ENCODE peak calls at places on chromosomes 12 and 14, in nine cellular contexts. One of them, this sample, is unnamed.

GRCh38 chr12:10405294-10405693 is 4.3 kb downstream of the KLRC4 start:
- DNase-seq in MCF 10A: no peak
- DNase-seq in activated CD4-positive, alpha-beta T cell treated with anti-CD3 and anti-CD28 coated beads, Interleukin-2, amount 10 ng/mL, durations not matched to agents 7 days and 5 days: no peak
- DNase-seq in DMS79 treated with DMSO at 0.1 percent for 48 hours: no peak
- DNase-seq in stimulated activated CD8-positive, alpha-beta memory T cell treated with anti-CD3 and anti-CD28 coated beads, Interleukin-2, amount 100 ng/mL, for 1 hour: no peak
- DNase-seq in osteoblast: no peak
- DNase-seq in right atrium auricular region: no peak
- DNase-seq in astrocyte of the spinal cord: no peak
- DNase-seq in mesothelial cell of epicardium: no peak
- DNase-seq in this sample: no peak

GRCh38 chr12:19771858-19772257 is 332.6 kb downstream of the AEBP2 start:
- DNase-seq in right atrium auricular region: no peak
- DNase-seq in activated CD4-positive, alpha-beta T cell treated with anti-CD3 and anti-CD28 coated beads, Interleukin-2, amount 10 ng/mL, durations not matched to agents 7 days and 5 days: no peak
- DNase-seq in osteoblast: peak; percentile 82
- DNase-seq in stimulated activated CD8-positive, alpha-beta memory T cell treated with anti-CD3 and anti-CD28 coated beads, Interleukin-2, amount 100 ng/mL, for 1 hour: no peak
- DNase-seq in astrocyte of the spinal cord: peak; percentile 92
- DNase-seq in MCF 10A: no peak
- DNase-seq in DMS79 treated with DMSO at 0.1 percent for 48 hours: no peak
- DNase-seq in mesothelial cell of epicardium: no peak
- DNase-seq in this sample: no peak

GRCh38 chr14:48430805-48431204 is 755.4 kb upstream of the MDGA2 start:
- DNase-seq in stimulated activated CD8-positive, alpha-beta memory T cell treated with anti-CD3 and anti-CD28 coated beads, Interleukin-2, amount 100 ng/mL, for 1 hour: no peak
- DNase-seq in right atrium auricular region: no peak
- DNase-seq in mesothelial cell of epicardium: no peak
- DNase-seq in MCF 10A: no peak
- DNase-seq in astrocyte of the spinal cord: no peak
- DNase-seq in activated CD4-positive, alpha-beta T cell treated with anti-CD3 and anti-CD28 coated beads, Interleukin-2, amount 10 ng/mL, durations not matched to agents 7 days and 5 days: no peak
- DNase-seq in osteoblast: no peak
- DNase-seq in DMS79 treated with DMSO at 0.1 percent for 48 hours: no peak
- DNase-seq in this sample: no peak

GRCh38 chr12:106315523-106315922 is 13.0 kb downstream of the TCP11L2 start:
- DNase-seq in stimulated activated CD8-positive, alpha-beta memory T cell treated with anti-CD3 and anti-CD28 coated beads, Interleukin-2, amount 100 ng/mL, for 1 hour: no peak
- DNase-seq in astrocyte of the spinal cord: no peak
- DNase-seq in MCF 10A: no peak
- DNase-seq in osteoblast: no peak
- DNase-seq in mesothelial cell of epicardium: no peak
- DNase-seq in right atrium auricular region: no peak
- DNase-seq in activated CD4-positive, alpha-beta T cell treated with anti-CD3 and anti-CD28 coated beads, Interleukin-2, amount 10 ng/mL, durations not matched to agents 7 days and 5 days: no peak
- DNase-seq in DMS79 treated with DMSO at 0.1 percent for 48 hours: no peak
- DNase-seq in this sample: no peak

GRCh38 chr12:90940872-90941499 is 14.0 kb downstream of the CCER1 start:
- DNase-seq in DMS79 treated with DMSO at 0.1 percent for 48 hours: no peak
- DNase-seq in right atrium auricular region: no peak
- DNase-seq in mesothelial cell of epicardium: no peak
- DNase-seq in osteoblast: no peak
- DNase-seq in MCF 10A: peak; percentile 68
- DNase-seq in activated CD4-positive, alpha-beta T cell treated with anti-CD3 and anti-CD28 coated beads, Interleukin-2, amount 10 ng/mL, durations not matched to agents 7 days and 5 days: no peak
- DNase-seq in stimulated activated CD8-positive, alpha-beta memory T cell treated with anti-CD3 and anti-CD28 coated beads, Interleukin-2, amount 100 ng/mL, for 1 hour: no peak
- DNase-seq in astrocyte of the spinal cord: peak; percentile 74
- DNase-seq in this sample: no peak

GRCh38 chr14:104362761-104363605 is 216.6 kb upstream of the C14orf180 start:
- DNase-seq in astrocyte of the spinal cord: no peak
- DNase-seq in osteoblast: no peak
- DNase-seq in activated CD4-positive, alpha-beta T cell treated with anti-CD3 and anti-CD28 coated beads, Interleukin-2, amount 10 ng/mL, durations not matched to agents 7 days and 5 days: no peak
- DNase-seq in MCF 10A: no peak
- DNase-seq in stimulated activated CD8-positive, alpha-beta memory T cell treated with anti-CD3 and anti-CD28 coated beads, Interleukin-2, amount 100 ng/mL, for 1 hour: no peak
- DNase-seq in mesothelial cell of epicardium: no peak
- DNase-seq in right atrium auricular region: no peak
- DNase-seq in DMS79 treated with DMSO at 0.1 percent for 48 hours: no peak
- DNase-seq in this sample: no peak

GRCh38 chr12:120474092-120474960 is 4.8 kb upstream of the SRSF9 start:
- DNase-seq in stimulated activated CD8-positive, alpha-beta memory T cell treated with anti-CD3 and anti-CD28 coated beads, Interleukin-2, amount 100 ng/mL, for 1 hour: no peak
- DNase-seq in right atrium auricular region: no peak
- DNase-seq in mesothelial cell of epicardium: peak; percentile 41
- DNase-seq in osteoblast: peak; percentile 93
- DNase-seq in DMS79 treated with DMSO at 0.1 percent for 48 hours: no peak
- DNase-seq in activated CD4-positive, alpha-beta T cell treated with anti-CD3 and anti-CD28 coated beads, Interleukin-2, amount 10 ng/mL, durations not matched to agents 7 days and 5 days: no peak
- DNase-seq in MCF 10A: peak; percentile 75
- DNase-seq in astrocyte of the spinal cord: peak; percentile 69
- DNase-seq in this sample: no peak

GRCh38 chr12:75294797-75295196 is 35.3 kb downstream of the CAPS2 start:
- DNase-seq in osteoblast: no peak
- DNase-seq in astrocyte of the spinal cord: no peak
- DNase-seq in DMS79 treated with DMSO at 0.1 percent for 48 hours: no peak
- DNase-seq in right atrium auricular region: no peak
- DNase-seq in MCF 10A: no peak
- DNase-seq in mesothelial cell of epicardium: no peak
- DNase-seq in stimulated activated CD8-positive, alpha-beta memory T cell treated with anti-CD3 and anti-CD28 coated beads, Interleukin-2, amount 100 ng/mL, for 1 hour: no peak
- DNase-seq in activated CD4-positive, alpha-beta T cell treated with anti-CD3 and anti-CD28 coated beads, Interleukin-2, amount 10 ng/mL, durations not matched to agents 7 days and 5 days: no peak
- DNase-seq in this sample: no peak

GRCh38 chr14:64149921-64150320 is 144.2 kb downstream of the ESR2 start:
- DNase-seq in stimulated activated CD8-positive, alpha-beta memory T cell treated with anti-CD3 and anti-CD28 coated beads, Interleukin-2, amount 100 ng/mL, for 1 hour: no peak
- DNase-seq in astrocyte of the spinal cord: no peak
- DNase-seq in osteoblast: no peak
- DNase-seq in right atrium auricular region: no peak
- DNase-seq in DMS79 treated with DMSO at 0.1 percent for 48 hours: no peak
- DNase-seq in MCF 10A: no peak
- DNase-seq in activated CD4-positive, alpha-beta T cell treated with anti-CD3 and anti-CD28 coated beads, Interleukin-2, amount 10 ng/mL, durations not matched to agents 7 days and 5 days: no peak
- DNase-seq in mesothelial cell of epicardium: no peak
- DNase-seq in this sample: no peak

GRCh38 chr14:55929136-55929535 is 189.1 kb upstream of the PELI2 start:
- DNase-seq in mesothelial cell of epicardium: no peak
- DNase-seq in DMS79 treated with DMSO at 0.1 percent for 48 hours: no peak
- DNase-seq in right atrium auricular region: no peak
- DNase-seq in stimulated activated CD8-positive, alpha-beta memory T cell treated with anti-CD3 and anti-CD28 coated beads, Interleukin-2, amount 100 ng/mL, for 1 hour: no peak
- DNase-seq in osteoblast: no peak
- DNase-seq in activated CD4-positive, alpha-beta T cell treated with anti-CD3 and anti-CD28 coated beads, Interleukin-2, amount 10 ng/mL, durations not matched to agents 7 days and 5 days: no peak
- DNase-seq in MCF 10A: no peak
- DNase-seq in astrocyte of the spinal cord: no peak
- DNase-seq in this sample: no peak

GRCh38 chr12:122389677-122390076 is 32.8 kb downstream of the CLIP1 start:
- DNase-seq in MCF 10A: no peak
- DNase-seq in stimulated activated CD8-positive, alpha-beta memory T cell treated with anti-CD3 and anti-CD28 coated beads, Interleukin-2, amount 100 ng/mL, for 1 hour: no peak
- DNase-seq in osteoblast: no peak
- DNase-seq in mesothelial cell of epicardium: no peak
- DNase-seq in activated CD4-positive, alpha-beta T cell treated with anti-CD3 and anti-CD28 coated beads, Interleukin-2, amount 10 ng/mL, durations not matched to agents 7 days and 5 days: no peak
- DNase-seq in DMS79 treated with DMSO at 0.1 percent for 48 hours: no peak
- DNase-seq in astrocyte of the spinal cord: no peak
- DNase-seq in right atrium auricular region: no peak
- DNase-seq in this sample: no peak

GRCh38 chr12:70852416-70853150 is 68.0 kb downstream of the PTPRR start:
- DNase-seq in right atrium auricular region: no peak
- DNase-seq in MCF 10A: no peak
- DNase-seq in osteoblast: no peak
- DNase-seq in astrocyte of the spinal cord: no peak
- DNase-seq in activated CD4-positive, alpha-beta T cell treated with anti-CD3 and anti-CD28 coated beads, Interleukin-2, amount 10 ng/mL, durations not matched to agents 7 days and 5 days: no peak
- DNase-seq in mesothelial cell of epicardium: no peak
- DNase-seq in stimulated activated CD8-positive, alpha-beta memory T cell treated with anti-CD3 and anti-CD28 coated beads, Interleukin-2, amount 100 ng/mL, for 1 hour: no peak
- DNase-seq in DMS79 treated with DMSO at 0.1 percent for 48 hours: no peak
- DNase-seq in this sample: no peak

GRCh38 chr14:53152909-53153701 is at the start of gene DDHD1:
- DNase-seq in DMS79 treated with DMSO at 0.1 percent for 48 hours: peak; percentile 81
- DNase-seq in MCF 10A: peak; percentile 65
- DNase-seq in mesothelial cell of epicardium: peak; percentile 77
- DNase-seq in stimulated activated CD8-positive, alpha-beta memory T cell treated with anti-CD3 and anti-CD28 coated beads, Interleukin-2, amount 100 ng/mL, for 1 hour: peak; percentile 76
- DNase-seq in osteoblast: peak; percentile 97
- DNase-seq in activated CD4-positive, alpha-beta T cell treated with anti-CD3 and anti-CD28 coated beads, Interleukin-2, amount 10 ng/mL, durations not matched to agents 7 days and 5 days: peak; percentile 79
- DNase-seq in astrocyte of the spinal cord: peak; percentile 59
- DNase-seq in right atrium auricular region: peak; percentile 65
- DNase-seq in this sample: peak; percentile 70

GRCh38 chr12:31224768-31225448 is 101.0 kb downstream of the SINHCAF start:
- DNase-seq in right atrium auricular region: no peak
- DNase-seq in MCF 10A: no peak
- DNase-seq in osteoblast: no peak
- DNase-seq in DMS79 treated with DMSO at 0.1 percent for 48 hours: no peak
- DNase-seq in mesothelial cell of epicardium: no peak
- DNase-seq in activated CD4-positive, alpha-beta T cell treated with anti-CD3 and anti-CD28 coated beads, Interleukin-2, amount 10 ng/mL, durations not matched to agents 7 days and 5 days: no peak
- DNase-seq in stimulated activated CD8-positive, alpha-beta memory T cell treated with anti-CD3 and anti-CD28 coated beads, Interleukin-2, amount 100 ng/mL, for 1 hour: no peak
- DNase-seq in astrocyte of the spinal cord: no peak
- DNase-seq in this sample: no peak

GRCh38 chr12:91140660-91141045 is 29.4 kb upstream of the LUM start:
- DNase-seq in stimulated activated CD8-positive, alpha-beta memory T cell treated with anti-CD3 and anti-CD28 coated beads, Interleukin-2, amount 100 ng/mL, for 1 hour: no peak
- DNase-seq in mesothelial cell of epicardium: no peak
- DNase-seq in right atrium auricular region: no peak
- DNase-seq in osteoblast: no peak
- DNase-seq in astrocyte of the spinal cord: no peak
- DNase-seq in DMS79 treated with DMSO at 0.1 percent for 48 hours: no peak
- DNase-seq in MCF 10A: peak; percentile 22
- DNase-seq in activated CD4-positive, alpha-beta T cell treated with anti-CD3 and anti-CD28 coated beads, Interleukin-2, amount 10 ng/mL, durations not matched to agents 7 days and 5 days: no peak
- DNase-seq in this sample: no peak

GRCh38 chr12:12209043-12209442 is 57.8 kb downstream of the LRP6 start:
- DNase-seq in stimulated activated CD8-positive, alpha-beta memory T cell treated with anti-CD3 and anti-CD28 coated beads, Interleukin-2, amount 100 ng/mL, for 1 hour: no peak
- DNase-seq in activated CD4-positive, alpha-beta T cell treated with anti-CD3 and anti-CD28 coated beads, Interleukin-2, amount 10 ng/mL, durations not matched to agents 7 days and 5 days: no peak
- DNase-seq in osteoblast: no peak
- DNase-seq in right atrium auricular region: no peak
- DNase-seq in astrocyte of the spinal cord: no peak
- DNase-seq in mesothelial cell of epicardium: no peak
- DNase-seq in MCF 10A: no peak
- DNase-seq in DMS79 treated with DMSO at 0.1 percent for 48 hours: no peak
- DNase-seq in this sample: no peak

GRCh38 chr12:93741741-93742085 is 64.5 kb downstream of the CRADD start:
- DNase-seq in mesothelial cell of epicardium: no peak
- DNase-seq in osteoblast: peak; percentile 73
- DNase-seq in stimulated activated CD8-positive, alpha-beta memory T cell treated with anti-CD3 and anti-CD28 coated beads, Interleukin-2, amount 100 ng/mL, for 1 hour: no peak
- DNase-seq in right atrium auricular region: no peak
- DNase-seq in astrocyte of the spinal cord: no peak
- DNase-seq in activated CD4-positive, alpha-beta T cell treated with anti-CD3 and anti-CD28 coated beads, Interleukin-2, amount 10 ng/mL, durations not matched to agents 7 days and 5 days: peak; percentile 12
- DNase-seq in MCF 10A: peak; percentile 61
- DNase-seq in DMS79 treated with DMSO at 0.1 percent for 48 hours: peak; percentile 82
- DNase-seq in this sample: no peak

GRCh38 chr12:70842136-70842535 is 78.4 kb downstream of the PTPRR start:
- DNase-seq in astrocyte of the spinal cord: no peak
- DNase-seq in DMS79 treated with DMSO at 0.1 percent for 48 hours: no peak
- DNase-seq in mesothelial cell of epicardium: no peak
- DNase-seq in MCF 10A: no peak
- DNase-seq in osteoblast: no peak
- DNase-seq in activated CD4-positive, alpha-beta T cell treated with anti-CD3 and anti-CD28 coated beads, Interleukin-2, amount 10 ng/mL, durations not matched to agents 7 days and 5 days: no peak
- DNase-seq in right atrium auricular region: no peak
- DNase-seq in stimulated activated CD8-positive, alpha-beta memory T cell treated with anti-CD3 and anti-CD28 coated beads, Interleukin-2, amount 100 ng/mL, for 1 hour: no peak
- DNase-seq in this sample: no peak

GRCh38 chr12:65607271-65607880 is 216.9 kb upstream of the HMGA2 start:
- DNase-seq in activated CD4-positive, alpha-beta T cell treated with anti-CD3 and anti-CD28 coated beads, Interleukin-2, amount 10 ng/mL, durations not matched to agents 7 days and 5 days: no peak
- DNase-seq in stimulated activated CD8-positive, alpha-beta memory T cell treated with anti-CD3 and anti-CD28 coated beads, Interleukin-2, amount 100 ng/mL, for 1 hour: no peak
- DNase-seq in mesothelial cell of epicardium: no peak
- DNase-seq in right atrium auricular region: no peak
- DNase-seq in astrocyte of the spinal cord: peak; percentile 32
- DNase-seq in MCF 10A: no peak
- DNase-seq in DMS79 treated with DMSO at 0.1 percent for 48 hours: no peak
- DNase-seq in osteoblast: no peak
- DNase-seq in this sample: no peak

GRCh38 chr14:70045715-70046535 is 142.8 kb downstream of the SLC8A3 start:
- DNase-seq in DMS79 treated with DMSO at 0.1 percent for 48 hours: peak; percentile 73
- DNase-seq in MCF 10A: peak; percentile 68
- DNase-seq in osteoblast: peak; percentile 92
- DNase-seq in right atrium auricular region: peak; percentile 66
- DNase-seq in astrocyte of the spinal cord: peak; percentile 40
- DNase-seq in activated CD4-positive, alpha-beta T cell treated with anti-CD3 and anti-CD28 coated beads, Interleukin-2, amount 10 ng/mL, durations not matched to agents 7 days and 5 days: no peak
- DNase-seq in mesothelial cell of epicardium: peak; percentile 71
- DNase-seq in stimulated activated CD8-positive, alpha-beta memory T cell treated with anti-CD3 and anti-CD28 coated beads, Interleukin-2, amount 100 ng/mL, for 1 hour: no peak
- DNase-seq in this sample: peak; percentile 61

GRCh38 chr14:58078068-58078467 is 73.9 kb downstream of the ARMH4 start:
- DNase-seq in astrocyte of the spinal cord: peak; percentile 80
- DNase-seq in MCF 10A: peak; percentile 11
- DNase-seq in stimulated activated CD8-positive, alpha-beta memory T cell treated with anti-CD3 and anti-CD28 coated beads, Interleukin-2, amount 100 ng/mL, for 1 hour: no peak
- DNase-seq in mesothelial cell of epicardium: no peak
- DNase-seq in DMS79 treated with DMSO at 0.1 percent for 48 hours: no peak
- DNase-seq in activated CD4-positive, alpha-beta T cell treated with anti-CD3 and anti-CD28 coated beads, Interleukin-2, amount 10 ng/mL, durations not matched to agents 7 days and 5 days: no peak
- DNase-seq in osteoblast: peak; percentile 63
- DNase-seq in right atrium auricular region: no peak
- DNase-seq in this sample: no peak